ENCODE peak calls at places on chromosomes 4 and X, in seven cellular contexts. K is NCI-H2107, C is AG10803, B is caudate nucleus, G is foreskin fibroblast, O is psoas muscle, D is fibroblast of the aortic adventitia. I is an unnamed sample.

GRCh38 chr4:66575024-66575696 is 904.9 kb upstream of the EPHA5 start:
- DNase-seq in K (no peak), B (no peak), G (peak), D (peak), C (peak), O (peak), I (no peak)

GRCh38 chr4:114782842-114783595 is 184.4 kb downstream of the UGT8 start:
- DNase-seq in C (no peak), O (no peak), K (no peak), B (no peak), G (no peak), D (no peak), I (no peak)

GRCh38 chr4:57085278-57085677 is 24.9 kb downstream of the IGFBP7 start:
- DNase-seq in B (no peak), C (no peak), G (no peak), D (no peak), K (no peak), O (no peak), I (no peak)

GRCh38 chr4:165378763-165379631 is at the start of gene CPE:
- DNase-seq in D (peak), B (peak), G (peak), O (peak), K (peak), C (peak), I (no peak)

GRCh38 chrX:39773923-39774803 is 323.6 kb downstream of the BCOR start:
- DNase-seq in G (no peak), K (no peak), C (no peak), D (peak), B (no peak), O (no peak), I (no peak)

GRCh38 chrX:1491851-1492349 is 39.2 kb upstream of the ASMTL start:
- DNase-seq in B (no peak), K (no peak), D (no peak), C (no peak), G (no peak), O (no peak), I (no peak)

GRCh38 chr4:52701207-52701606 is 42.1 kb upstream of the USP46 start:
- DNase-seq in K (no peak), D (no peak), C (no peak), G (no peak), B (no peak), O (no peak), I (no peak)

GRCh38 chr4:114659386-114660008 is 60.9 kb downstream of the UGT8 start:
- DNase-seq in D (peak), K (no peak), B (peak), O (no peak), G (peak), C (peak), I (peak)

GRCh38 chr4:110631582-110632505 is 9.0 kb upstream of the PITX2 start:
- DNase-seq in C (peak), K (no peak), O (peak), D (peak), G (peak), B (peak), I (no peak)

GRCh38 chr4:44056721-44057151 is 391.9 kb downstream of the KCTD8 start:
- DNase-seq in D (no peak), G (no peak), B (no peak), C (no peak), O (no peak), K (no peak), I (no peak)

GRCh38 chr4:76644831-76645485 is 209.9 kb downstream of the SHROOM3 start:
- DNase-seq in D (no peak), G (no peak), O (no peak), K (no peak), B (no peak), C (no peak), I (no peak)

GRCh38 chr4:128162434-128162833 is 101.3 kb downstream of the LARP1B start:
- DNase-seq in O (no peak), K (no peak), D (peak), G (peak), C (no peak), B (no peak), I (no peak)

GRCh38 chrX:13364230-13364629 is 44.4 kb upstream of the ATXN3L start:
- DNase-seq in B (no peak), C (peak), K (no peak), G (no peak), O (no peak), D (no peak), I (no peak)

GRCh38 chrX:16589826-16590225 is 60.1 kb upstream of the S100G start:
- DNase-seq in D (no peak), C (no peak), O (no peak), B (no peak), G (no peak), K (no peak), I (no peak)

GRCh38 chrX:66191563-66191962 is 27.5 kb downstream of the HEPH start:
- DNase-seq in G (no peak), O (no peak), D (no peak), K (no peak), C (no peak), B (no peak), I (no peak)

GRCh38 chr4:7371122-7371941 is 63.4 kb downstream of the PSAPL1 start:
- DNase-seq in G (no peak), C (peak), O (no peak), B (no peak), D (no peak), K (no peak), I (no peak)

GRCh38 chr4:88357262-88357661 is 21.4 kb upstream of the HERC6 start:
- DNase-seq in G (no peak), O (no peak), C (no peak), K (no peak), B (no peak), D (no peak), I (no peak)

GRCh38 chrX:11267311-11267910 is 25.8 kb upstream of the AMELX start:
- DNase-seq in O (no peak), K (no peak), B (no peak), G (peak), D (no peak), C (peak), I (no peak)

GRCh38 chr4:1043658-1044468 is 32.4 kb downstream of the FGFRL1 start:
- DNase-seq in B (no peak), D (peak), O (peak), G (peak), K (no peak), C (peak), I (peak)

GRCh38 chr4:57157611-57158137 is 47.5 kb upstream of the IGFBP7 start:
- DNase-seq in D (no peak), B (no peak), O (no peak), K (no peak), C (no peak), G (no peak), I (no peak)

GRCh38 chrX:45771114-45771513 is 570.4 kb upstream of the DIPK2B start:
- DNase-seq in O (no peak), G (peak), D (peak), K (no peak), C (peak), B (no peak), I (peak)

GRCh38 chr4:24798036-24798610 is 2.8 kb downstream of the SOD3 start:
- DNase-seq in G (no peak), C (no peak), K (no peak), O (no peak), D (no peak), B (no peak), I (no peak)

GRCh38 chr4:39660045-39660444 is 21.4 kb upstream of the SMIM14 start:
- DNase-seq in C (peak), O (no peak), K (no peak), B (no peak), D (no peak), G (no peak), I (no peak)

GRCh38 chr4:41656572-41657301 is 91.8 kb downstream of the PHOX2B start:
- DNase-seq in G (no peak), K (no peak), C (no peak), B (no peak), D (no peak), O (peak), I (no peak)

GRCh38 chrX:116345953-116346352 is 90.5 kb upstream of the SLC6A14 start:
- DNase-seq in O (no peak), G (no peak), B (no peak), D (no peak), C (no peak), K (no peak), I (no peak)

GRCh38 chr4:82223715-82224114 is 150.1 kb downstream of the HNRNPD start:
- DNase-seq in C (no peak), O (no peak), K (no peak), D (no peak), G (no peak), B (no peak), I (no peak)

GRCh38 chr4:155629183-155629825 is 37.3 kb upstream of the GUCY1A1 start:
- DNase-seq in G (no peak), K (no peak), B (no peak), C (peak), O (no peak), D (no peak), I (peak)

GRCh38 chr4:119736559-119736958 is 108.0 kb upstream of the PDE5A start:
- DNase-seq in K (no peak), O (no peak), D (peak), C (peak), G (no peak), B (no peak), I (no peak)

GRCh38 chr4:95085118-95085833 is 327.5 kb downstream of the BMPR1B start:
- DNase-seq in C (no peak), D (no peak), G (no peak), B (no peak), O (no peak), K (no peak), I (no peak)

GRCh38 chr4:75916091-75916661 is 13.9 kb upstream of the PPEF2 start:
- DNase-seq in D (peak), G (peak), O (no peak), K (no peak), B (no peak), C (peak), I (no peak)

GRCh38 chr4:168848977-168849687 is 160.9 kb downstream of the CBR4 start:
- DNase-seq in D (peak), G (no peak), O (no peak), B (no peak), K (no peak), C (no peak), I (no peak)

GRCh38 chr4:7160439-7160838 is 31.9 kb upstream of the SORCS2 start:
- DNase-seq in G (no peak), K (no peak), D (no peak), B (peak), O (no peak), C (no peak), I (no peak)

I was measured in keratinocyte.